ENCODE peak calls at places on chromosomes 12 and 14, in seven cellular contexts. U is neural progenitor cell, H is endothelial cell of umbilical vein, V is GM23248, S is fibroblast of lung, Q is mesenchymal stem cell, W is IMR-90. G is an unnamed sample.
A peak's percentile ranks its signal among the peaks of the same experiment; 100 is the strongest.

GRCh38 chr14:55869397-55870049 is 248.7 kb upstream of the PELI2 start:
- DNase-seq in U (no peak), H (peak; percentile 9), V (no peak), S (no peak), Q (no peak), W (no peak), G (peak; percentile 22)

GRCh38 chr14:68770051-68770450 is 22.8 kb downstream of the ZFP36L1 start:
- DNase-seq in U (no peak), H (no peak), V (no peak), S (no peak), Q (no peak), W (no peak), G (no peak)

GRCh38 chr12:54956818-54957641 is 27.5 kb downstream of the TESPA1 start:
- DNase-seq in U (peak; percentile 49), H (no peak), V (no peak), S (no peak), Q (no peak), W (no peak), G (no peak)

GRCh38 chr12:57744194-57744776 is 554 bp upstream of the TSPAN31 start:
- DNase-seq in U (no peak), H (no peak), V (peak; percentile 83), S (peak; percentile 94), Q (no peak), W (peak; percentile 85), G (no peak)

GRCh38 chr12:5379737-5380496 is 52.0 kb upstream of the NTF3 start:
- DNase-seq in U (no peak), H (no peak), V (no peak), S (no peak), Q (no peak), W (no peak), G (peak; percentile 44)

GRCh38 chr14:21382886-21383847 is 652 bp downstream of the SUPT16H start:
- DNase-seq in U (peak; percentile 59), H (peak; percentile 59), V (peak; percentile 86), S (peak; percentile 45), Q (peak; percentile 87), W (peak; percentile 51), G (peak; percentile 49)

GRCh38 chr14:72177246-72177645 is 245.0 kb downstream of the RGS6 start:
- DNase-seq in U (no peak), H (no peak), V (no peak), S (no peak), Q (no peak), W (no peak), G (no peak)

GRCh38 chr14:68643673-68644072 is 149.2 kb downstream of the ZFP36L1 start:
- DNase-seq in U (no peak), H (no peak), V (no peak), S (no peak), Q (no peak), W (no peak), G (no peak)

GRCh38 chr14:94062344-94062904 is 18.6 kb downstream of the DDX24 start:
- DNase-seq in U (no peak), H (peak; percentile 43), V (peak; percentile 73), S (no peak), Q (no peak), W (peak; percentile 64), G (no peak)

GRCh38 chr14:24131549-24131966 is 1.1 kb downstream of the FITM1 start:
- DNase-seq in U (no peak), H (no peak), V (no peak), S (no peak), Q (no peak), W (no peak), G (no peak)
- H3K4me3 ChIP-seq in U (no peak overlapping the region), H (no peak overlapping the region), V (no peak overlapping the region), S (no peak overlapping the region), Q (no peak overlapping the region), W (no peak overlapping the region), G (no peak overlapping the region)

GRCh38 chr12:110600254-110600653 is 13.7 kb upstream of the TCTN1 start:
- DNase-seq in U (no peak), H (peak; percentile 59), V (peak; percentile 79), S (peak; percentile 85), Q (peak; percentile 75), W (peak; percentile 72), G (peak; percentile 89)
- H3K9ac ChIP-seq in U (no peak overlapping the region), H (no peak overlapping the region), V (no peak overlapping the region), S (no peak overlapping the region), Q (no peak overlapping the region), W (no peak overlapping the region), G (no peak overlapping the region)

GRCh38 chr12:70875628-70876027 is 44.9 kb downstream of the PTPRR start:
- DNase-seq in U (no peak), H (no peak), V (no peak), S (no peak), Q (no peak), W (no peak), G (no peak)
- H3K4me3 ChIP-seq in U (no peak overlapping the region), H (no peak overlapping the region), V (no peak overlapping the region), S (no peak overlapping the region), Q (no peak overlapping the region), W (no peak overlapping the region), G (no peak overlapping the region)

GRCh38 chr12:851913-852312 is 97.6 kb downstream of the RAD52 start:
- DNase-seq in U (no peak), H (peak; percentile 76), V (peak; percentile 90), S (peak; percentile 85), Q (peak; percentile 76), W (peak; percentile 86), G (peak; percentile 73)
- H3K9ac ChIP-seq in U (no peak overlapping the region), H (no peak overlapping the region), V (peak overlapping the region; percentile 49), S (no peak overlapping the region), Q (peak overlapping the region; percentile 81), W (no peak overlapping the region), G (no peak overlapping the region)